ENCODE peak calls at places on chromosomes 13 and 19, in eight cellular contexts. One of them, this sample, is unnamed.

GRCh38 chr13:39253774-39254173 is 215.5 kb downstream of the NHLRC3 start:
- DNase-seq in mucosa of descending colon: no peak
- DNase-seq in progenitor cell of endocrine pancreas: no peak
- DNase-seq in mesothelial cell of epicardium: no peak
- DNase-seq in CD14-positive monocyte: no peak
- DNase-seq in neural crest cell: no peak
- DNase-seq in osteoblast: no peak
- DNase-seq in Caco-2: no peak
- DNase-seq in this sample: no peak

GRCh38 chr13:29847501-29847983 is 2.9 kb downstream of the UBL3 start:
- DNase-seq in mucosa of descending colon: no peak
- DNase-seq in progenitor cell of endocrine pancreas: no peak
- DNase-seq in mesothelial cell of epicardium: no peak
- DNase-seq in CD14-positive monocyte: no peak
- DNase-seq in neural crest cell: peak; percentile 12
- DNase-seq in osteoblast: peak; percentile 82
- DNase-seq in Caco-2: peak; percentile 53
- DNase-seq in this sample: no peak

GRCh38 chr19:6739884-6740588 is 556 bp downstream of the TRIP10 start:
- DNase-seq in mucosa of descending colon: peak; percentile 65
- DNase-seq in progenitor cell of endocrine pancreas: no peak
- DNase-seq in mesothelial cell of epicardium: no peak
- DNase-seq in CD14-positive monocyte: no peak
- DNase-seq in neural crest cell: peak; percentile 27
- DNase-seq in osteoblast: peak; percentile 90
- DNase-seq in Caco-2: no peak
- DNase-seq in this sample: no peak

GRCh38 chr13:80584306-80584705 is 243.4 kb upstream of the SPRY2 start:
- DNase-seq in mucosa of descending colon: no peak
- DNase-seq in progenitor cell of endocrine pancreas: no peak
- DNase-seq in mesothelial cell of epicardium: no peak
- DNase-seq in CD14-positive monocyte: no peak
- DNase-seq in neural crest cell: no peak
- DNase-seq in osteoblast: no peak
- DNase-seq in Caco-2: no peak
- DNase-seq in this sample: no peak

GRCh38 chr13:110301606-110302131 is 5.3 kb downstream of the COL4A1 start:
- DNase-seq in mucosa of descending colon: no peak
- DNase-seq in progenitor cell of endocrine pancreas: no peak
- DNase-seq in mesothelial cell of epicardium: no peak
- DNase-seq in CD14-positive monocyte: no peak
- DNase-seq in neural crest cell: no peak
- DNase-seq in osteoblast: peak; percentile 90
- DNase-seq in Caco-2: no peak
- DNase-seq in this sample: no peak

GRCh38 chr13:89361909-89362308 is 1690.7 kb downstream of the SLITRK5 start:
- DNase-seq in mucosa of descending colon: no peak
- DNase-seq in progenitor cell of endocrine pancreas: no peak
- DNase-seq in mesothelial cell of epicardium: no peak
- DNase-seq in CD14-positive monocyte: no peak
- DNase-seq in neural crest cell: no peak
- DNase-seq in osteoblast: no peak
- DNase-seq in Caco-2: no peak
- DNase-seq in this sample: no peak

GRCh38 chr19:49950590-49950948 is 10.4 kb downstream of the SIGLEC11 start:
- DNase-seq in mucosa of descending colon: peak; percentile 17
- DNase-seq in progenitor cell of endocrine pancreas: no peak
- DNase-seq in mesothelial cell of epicardium: no peak
- DNase-seq in CD14-positive monocyte: no peak
- DNase-seq in neural crest cell: no peak
- DNase-seq in osteoblast: no peak
- DNase-seq in Caco-2: no peak
- DNase-seq in this sample: no peak

GRCh38 chr19:16891696-16892382 is 3.0 kb downstream of the F2RL3 start:
- DNase-seq in mucosa of descending colon: no peak
- DNase-seq in progenitor cell of endocrine pancreas: no peak
- DNase-seq in mesothelial cell of epicardium: no peak
- DNase-seq in CD14-positive monocyte: no peak
- DNase-seq in neural crest cell: no peak
- DNase-seq in osteoblast: no peak
- DNase-seq in Caco-2: no peak
- DNase-seq in this sample: no peak

GRCh38 chr13:94765814-94766213 is 53.5 kb upstream of the SOX21 start:
- DNase-seq in mucosa of descending colon: no peak
- DNase-seq in progenitor cell of endocrine pancreas: no peak
- DNase-seq in mesothelial cell of epicardium: no peak
- DNase-seq in CD14-positive monocyte: no peak
- DNase-seq in neural crest cell: no peak
- DNase-seq in osteoblast: no peak
- DNase-seq in Caco-2: no peak
- DNase-seq in this sample: no peak

GRCh38 chr19:35585844-35586243 is at the start of gene PMIS2:
- DNase-seq in mucosa of descending colon: no peak
- DNase-seq in progenitor cell of endocrine pancreas: no peak
- DNase-seq in mesothelial cell of epicardium: no peak
- DNase-seq in CD14-positive monocyte: no peak
- DNase-seq in neural crest cell: no peak
- DNase-seq in osteoblast: no peak
- DNase-seq in Caco-2: no peak
- DNase-seq in this sample: no peak

GRCh38 chr13:108070491-108070890 is 144.8 kb downstream of the LIG4 start:
- DNase-seq in mucosa of descending colon: no peak
- DNase-seq in progenitor cell of endocrine pancreas: no peak
- DNase-seq in mesothelial cell of epicardium: no peak
- DNase-seq in CD14-positive monocyte: no peak
- DNase-seq in neural crest cell: no peak
- DNase-seq in osteoblast: no peak
- DNase-seq in Caco-2: no peak
- DNase-seq in this sample: no peak

GRCh38 chr13:38341149-38341692 is 8.4 kb upstream of the UFM1 start:
- DNase-seq in mucosa of descending colon: no peak
- DNase-seq in progenitor cell of endocrine pancreas: no peak
- DNase-seq in mesothelial cell of epicardium: no peak
- DNase-seq in CD14-positive monocyte: no peak
- DNase-seq in neural crest cell: no peak
- DNase-seq in osteoblast: no peak
- DNase-seq in Caco-2: no peak
- DNase-seq in this sample: no peak

GRCh38 chr19:18580311-18580710 is 8.3 kb upstream of the REX1BD start:
- DNase-seq in mucosa of descending colon: no peak
- DNase-seq in progenitor cell of endocrine pancreas: no peak
- DNase-seq in mesothelial cell of epicardium: no peak
- DNase-seq in CD14-positive monocyte: no peak
- DNase-seq in neural crest cell: no peak
- DNase-seq in osteoblast: no peak
- DNase-seq in Caco-2: no peak
- DNase-seq in this sample: no peak

GRCh38 chr19:41027273-41027967 is 36.3 kb downstream of the CYP2B6 start:
- DNase-seq in mucosa of descending colon: no peak
- DNase-seq in progenitor cell of endocrine pancreas: no peak
- DNase-seq in mesothelial cell of epicardium: no peak
- DNase-seq in CD14-positive monocyte: no peak
- DNase-seq in neural crest cell: no peak
- DNase-seq in osteoblast: no peak
- DNase-seq in Caco-2: no peak
- DNase-seq in this sample: no peak

GRCh38 chr13:99721606-99722384 is 220.5 kb downstream of the TM9SF2 start:
- DNase-seq in mucosa of descending colon: no peak
- DNase-seq in progenitor cell of endocrine pancreas: no peak
- DNase-seq in mesothelial cell of epicardium: no peak
- DNase-seq in CD14-positive monocyte: no peak
- DNase-seq in neural crest cell: no peak
- DNase-seq in osteoblast: no peak
- DNase-seq in Caco-2: no peak
- DNase-seq in this sample: no peak

GRCh38 chr13:102846261-102847015 is 606 bp downstream of the ERCC5 start:
- DNase-seq in mucosa of descending colon: peak; percentile 67
- DNase-seq in progenitor cell of endocrine pancreas: peak; percentile 16
- DNase-seq in mesothelial cell of epicardium: no peak
- DNase-seq in CD14-positive monocyte: peak; percentile 48
- DNase-seq in neural crest cell: peak; percentile 7
- DNase-seq in osteoblast: peak; percentile 22
- DNase-seq in Caco-2: no peak
- DNase-seq in this sample: no peak

GRCh38 chr13:97429681-97430081 is 4.3 kb upstream of the RAP2A start:
- DNase-seq in mucosa of descending colon: no peak
- DNase-seq in progenitor cell of endocrine pancreas: no peak
- DNase-seq in mesothelial cell of epicardium: no peak
- DNase-seq in CD14-positive monocyte: no peak
- DNase-seq in neural crest cell: no peak
- DNase-seq in osteoblast: peak; percentile 80
- DNase-seq in Caco-2: no peak
- DNase-seq in this sample: no peak

GRCh38 chr13:103948477-103948876 is 882.3 kb upstream of the SLC10A2 start:
- DNase-seq in mucosa of descending colon: no peak
- DNase-seq in progenitor cell of endocrine pancreas: no peak
- DNase-seq in mesothelial cell of epicardium: no peak
- DNase-seq in CD14-positive monocyte: no peak
- DNase-seq in neural crest cell: no peak
- DNase-seq in osteoblast: no peak
- DNase-seq in Caco-2: no peak
- DNase-seq in this sample: no peak

GRCh38 chr13:97880298-97880675 is 73.2 kb upstream of the IPO5 start:
- DNase-seq in mucosa of descending colon: no peak
- DNase-seq in progenitor cell of endocrine pancreas: no peak
- DNase-seq in mesothelial cell of epicardium: no peak
- DNase-seq in CD14-positive monocyte: no peak
- DNase-seq in neural crest cell: no peak
- DNase-seq in osteoblast: peak; percentile 74
- DNase-seq in Caco-2: no peak
- DNase-seq in this sample: no peak

GRCh38 chr19:8491574-8491973 is 10.9 kb downstream of the PRAM1 start:
- DNase-seq in mucosa of descending colon: no peak
- DNase-seq in progenitor cell of endocrine pancreas: no peak
- DNase-seq in mesothelial cell of epicardium: no peak
- DNase-seq in CD14-positive monocyte: no peak
- DNase-seq in neural crest cell: no peak
- DNase-seq in osteoblast: peak; percentile 17
- DNase-seq in Caco-2: no peak
- DNase-seq in this sample: no peak

GRCh38 chr13:29498426-29499040 is 97.0 kb downstream of the SLC7A1 start:
- DNase-seq in mucosa of descending colon: no peak
- DNase-seq in progenitor cell of endocrine pancreas: no peak
- DNase-seq in mesothelial cell of epicardium: no peak
- DNase-seq in CD14-positive monocyte: no peak
- DNase-seq in neural crest cell: no peak
- DNase-seq in osteoblast: no peak
- DNase-seq in Caco-2: no peak
- DNase-seq in this sample: no peak

GRCh38 chr19:10568444-10568825 is 344 bp downstream of the CDKN2D start:
- DNase-seq in mucosa of descending colon: peak; percentile 80
- DNase-seq in progenitor cell of endocrine pancreas: no peak
- DNase-seq in mesothelial cell of epicardium: no peak
- DNase-seq in CD14-positive monocyte: no peak
- DNase-seq in neural crest cell: no peak
- DNase-seq in osteoblast: no peak
- DNase-seq in Caco-2: peak; percentile 69
- DNase-seq in this sample: peak; percentile 15
- TF ChIP-seq CTCF in mucosa of descending colon: no peak
- TF ChIP-seq CTCF in progenitor cell of endocrine pancreas: peak; percentile 6
- TF ChIP-seq CTCF in mesothelial cell of epicardium: no peak
- TF ChIP-seq CTCF in CD14-positive monocyte: peak; percentile 14
- TF ChIP-seq CTCF in neural crest cell: no peak
- TF ChIP-seq CTCF in osteoblast: no peak
- TF ChIP-seq CTCF in Caco-2: no peak
- TF ChIP-seq CTCF in this sample: peak; percentile 34

DNA sequence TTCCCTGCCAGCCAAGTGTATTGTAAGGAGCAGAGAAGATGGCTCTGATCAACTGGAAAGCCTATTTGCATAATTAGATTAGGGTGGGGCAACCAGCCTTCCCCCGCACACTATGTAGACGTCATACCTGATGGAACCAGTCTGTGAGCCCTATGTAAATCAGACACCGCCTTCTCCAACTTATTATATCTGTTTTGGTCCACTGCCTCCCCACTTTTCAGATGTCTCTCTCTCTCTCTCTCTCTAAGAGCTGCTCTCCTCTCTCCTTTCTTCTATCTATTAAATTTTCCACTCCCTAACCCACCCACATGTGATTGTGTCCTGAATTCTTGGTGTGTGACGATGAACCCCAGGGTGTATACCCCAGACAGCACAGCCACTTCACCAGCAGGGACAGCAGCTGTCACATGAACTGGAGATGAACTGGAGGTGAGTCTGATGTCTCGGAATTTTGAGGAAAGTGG is 514.4 kb downstream of the IRS2 start:
- DNase-seq in mucosa of descending colon: no peak
- DNase-seq in progenitor cell of endocrine pancreas: no peak
- DNase-seq in mesothelial cell of epicardium: no peak
- DNase-seq in CD14-positive monocyte: no peak
- DNase-seq in neural crest cell: no peak
- DNase-seq in osteoblast: no peak
- DNase-seq in Caco-2: peak; percentile 61
- DNase-seq in this sample: no peak
- TF ChIP-seq CTCF in mucosa of descending colon: no peak
- TF ChIP-seq CTCF in progenitor cell of endocrine pancreas: no peak
- TF ChIP-seq CTCF in mesothelial cell of epicardium: no peak
- TF ChIP-seq CTCF in CD14-positive monocyte: no peak
- TF ChIP-seq CTCF in neural crest cell: no peak
- TF ChIP-seq CTCF in osteoblast: no peak
- TF ChIP-seq CTCF in Caco-2: no peak
- TF ChIP-seq CTCF in this sample: no peak

GRCh38 chr13:26186995-26187394 is 35.1 kb downstream of the RNF6 start:
- DNase-seq in mucosa of descending colon: peak; percentile 35
- DNase-seq in progenitor cell of endocrine pancreas: no peak
- DNase-seq in mesothelial cell of epicardium: no peak
- DNase-seq in CD14-positive monocyte: no peak
- DNase-seq in neural crest cell: no peak
- DNase-seq in osteoblast: no peak
- DNase-seq in Caco-2: no peak
- DNase-seq in this sample: no peak
- TF ChIP-seq CTCF in mucosa of descending colon: no peak
- TF ChIP-seq CTCF in progenitor cell of endocrine pancreas: no peak
- TF ChIP-seq CTCF in mesothelial cell of epicardium: no peak
- TF ChIP-seq CTCF in CD14-positive monocyte: no peak
- TF ChIP-seq CTCF in neural crest cell: no peak
- TF ChIP-seq CTCF in osteoblast: no peak
- TF ChIP-seq CTCF in Caco-2: no peak
- TF ChIP-seq CTCF in this sample: no peak

GRCh38 chr19:53947624-53948023 is 15.1 kb upstream of the CACNG8 start:
- DNase-seq in mucosa of descending colon: no peak
- DNase-seq in progenitor cell of endocrine pancreas: no peak
- DNase-seq in mesothelial cell of epicardium: no peak
- DNase-seq in CD14-positive monocyte: no peak
- DNase-seq in neural crest cell: no peak
- DNase-seq in osteoblast: no peak
- DNase-seq in Caco-2: no peak
- DNase-seq in this sample: no peak
- TF ChIP-seq CTCF in mucosa of descending colon: no peak
- TF ChIP-seq CTCF in progenitor cell of endocrine pancreas: peak; percentile 15
- TF ChIP-seq CTCF in mesothelial cell of epicardium: no peak
- TF ChIP-seq CTCF in CD14-positive monocyte: no peak
- TF ChIP-seq CTCF in neural crest cell: peak; percentile 22
- TF ChIP-seq CTCF in osteoblast: no peak
- TF ChIP-seq CTCF in Caco-2: no peak
- TF ChIP-seq CTCF in this sample: no peak

DNA sequence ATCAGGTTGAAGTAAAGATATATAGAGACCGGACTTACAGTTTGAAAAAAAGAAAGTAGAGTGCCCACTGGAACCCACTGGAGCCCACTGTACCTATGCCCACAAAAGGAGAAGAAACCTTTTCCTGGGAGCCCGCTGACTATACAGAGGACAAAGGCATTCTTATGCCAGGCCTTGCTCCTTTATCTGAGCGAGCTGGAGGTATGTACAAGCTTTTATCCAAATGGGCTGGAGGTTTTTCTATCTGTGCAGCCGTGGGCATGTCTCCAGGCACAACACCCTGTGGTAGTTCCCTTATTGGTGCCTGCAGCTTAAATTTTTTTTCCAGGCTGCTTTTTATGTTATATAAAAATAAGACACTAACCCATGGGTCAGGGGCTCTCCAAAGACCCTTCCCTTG is 8.4 kb downstream of the ZNF234 start:
- DNase-seq in mucosa of descending colon: no peak
- DNase-seq in progenitor cell of endocrine pancreas: no peak
- DNase-seq in mesothelial cell of epicardium: no peak
- DNase-seq in CD14-positive monocyte: no peak
- DNase-seq in neural crest cell: no peak
- DNase-seq in osteoblast: no peak
- DNase-seq in Caco-2: no peak
- DNase-seq in this sample: no peak
- TF ChIP-seq CTCF in mucosa of descending colon: no peak
- TF ChIP-seq CTCF in progenitor cell of endocrine pancreas: no peak
- TF ChIP-seq CTCF in mesothelial cell of epicardium: no peak
- TF ChIP-seq CTCF in CD14-positive monocyte: no peak
- TF ChIP-seq CTCF in neural crest cell: no peak
- TF ChIP-seq CTCF in osteoblast: no peak
- TF ChIP-seq CTCF in Caco-2: no peak
- TF ChIP-seq CTCF in this sample: no peak